ENCODE peak calls at places on chromosomes 4 and X, in five cellular contexts. L, Q, Z, D and C are unnamed samples.

GRCh38 chr4:145839151-145839550 is 99.5 kb downstream of the ZNF827 start:
- DNase-seq in Z (no peak), Q (no peak), L (no peak), D (no peak), C (peak)

GRCh38 chrX:35726176-35726575 is 72.0 kb upstream of the MAGEB16 start:
- DNase-seq in Z (no peak), Q (no peak), D (no peak), L (peak), C (peak)

GRCh38 chrX:2928127-2928582 is 984 bp downstream of the ARSD start:
- DNase-seq in D (peak), L (peak), Z (peak), Q (peak), C (no peak)

GRCh38 chr4:152894673-152895072 is 41.5 kb upstream of the FHDC1 start:
- DNase-seq in L (peak), Z (no peak), D (no peak), Q (no peak), C (peak)

GRCh38 chr4:159455675-159456235 is 352.9 kb downstream of the RAPGEF2 start:
- DNase-seq in Q (peak), L (peak), D (no peak), Z (no peak), C (peak)

GRCh38 chr4:133866328-133866699 is 335.3 kb downstream of the PABPC4L start:
- DNase-seq in Q (no peak), L (no peak), D (no peak), Z (no peak), C (peak)

GRCh38 chr4:156771171-156771837 is 200.3 kb downstream of the PDGFC start:
- DNase-seq in Z (no peak), Q (peak), L (peak), D (no peak), C (peak)

GRCh38 chr4:184792950-184793555 is 32.7 kb downstream of the ACSL1 start:
- DNase-seq in L (peak), Z (no peak), D (no peak), Q (no peak), C (peak)

GRCh38 chr4:43456383-43456782 is 563.9 kb downstream of the GRXCR1 start:
- DNase-seq in L (peak), D (no peak), Q (no peak), Z (no peak), C (peak)

GRCh38 chrX:128335671-128336070 is 283.5 kb upstream of the ACTRT1 start:
- DNase-seq in Z (no peak), L (no peak), Q (no peak), D (no peak), C (no peak)

DNA sequence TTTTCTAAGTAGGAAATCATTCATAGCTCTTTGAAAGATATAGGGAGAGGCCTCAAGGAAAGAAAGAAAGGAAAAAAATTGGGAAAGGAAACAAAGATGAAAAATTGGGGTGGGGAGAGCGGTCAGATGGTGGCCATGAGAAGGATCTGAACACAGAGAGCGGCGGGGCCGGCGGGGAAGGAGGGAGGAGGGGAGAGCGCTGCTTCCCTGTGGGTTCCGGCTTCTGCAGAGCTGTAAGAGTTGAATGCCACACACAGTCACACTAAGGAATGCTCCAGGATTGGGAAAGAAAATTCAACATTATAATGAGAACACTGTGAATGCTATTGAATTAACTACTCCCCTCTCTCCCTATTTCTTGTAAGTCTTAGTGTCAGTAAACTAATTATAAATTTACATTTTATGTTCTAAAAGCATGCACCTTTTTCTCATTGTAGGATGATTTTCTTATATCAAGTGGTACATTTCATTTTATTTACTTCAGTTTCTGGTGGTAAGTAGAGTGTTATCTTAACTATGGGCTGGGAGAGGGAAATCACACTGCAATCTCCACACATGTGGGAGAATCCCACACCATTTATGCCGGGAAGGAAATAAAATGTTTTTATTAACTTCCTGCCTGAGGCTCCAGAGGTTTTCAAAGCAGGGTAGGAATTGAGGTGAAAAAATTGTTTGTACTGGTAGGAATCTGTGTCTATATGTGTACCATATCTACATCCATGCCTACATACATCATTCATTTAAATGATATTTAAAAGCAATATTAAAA is 894 bp downstream of the F11 start:
- DNase-seq in Q (peak), Z (no peak), D (peak), L (peak), C (peak)
- H3K4me3 ChIP-seq in Q (peak), Z (no peak), D (peak), L (no peak), C (no peak)

GRCh38 chr4:78551420-78552351 is at the start of gene ANXA3:
- DNase-seq in Z (peak), Q (peak), D (peak), L (peak), C (no peak)

GRCh38 chr4:78557841-78558240 is 6.3 kb downstream of the ANXA3 start:
- DNase-seq in Q (no peak), L (no peak), D (no peak), Z (no peak), C (no peak)

GRCh38 chr4:78556655-78557054 is 5.1 kb downstream of the ANXA3 start:
- DNase-seq in L (no peak), Q (no peak), Z (no peak), D (no peak), C (no peak)

GRCh38 chr4:78553526-78554060 is 2.0 kb downstream of the ANXA3 start:
- DNase-seq in Z (no peak), D (no peak), L (no peak), Q (no peak), C (peak)

GRCh38 chr4:78552398-78553396 is 1.1 kb downstream of the ANXA3 start:
- DNase-seq in Q (peak), L (no peak), Z (no peak), D (no peak), C (no peak)
- H3K4me3 ChIP-seq in Q (peak), L (no peak), Z (peak), D (no peak), C (peak)

GRCh38 chrX:54640103-54640428 is 110.0 kb downstream of the GNL3L start:
- DNase-seq in Z (no peak), L (no peak), D (no peak), Q (no peak), C (no peak)
- H3K4me3 ChIP-seq in Z (peak), L (peak), D (no peak), Q (peak), C (no peak)

GRCh38 chr4:18398661-18399060 is 377.1 kb upstream of the LCORL start:
- DNase-seq in Q (peak), L (no peak), D (no peak), Z (no peak), C (no peak)
- H3K4me3 ChIP-seq in Q (no peak), L (no peak), D (no peak), Z (no peak), C (no peak)

GRCh38 chr4:137361756-137362470 is 170.4 kb downstream of the PCDH18 start:
- DNase-seq in Q (no peak), L (peak), D (no peak), Z (no peak), C (no peak)

GRCh38 chr4:137360701-137361213 is 171.5 kb downstream of the PCDH18 start:
- DNase-seq in Q (no peak), Z (no peak), L (no peak), D (no peak), C (no peak)

GRCh38 chr4:137363496-137363895 is 168.8 kb downstream of the PCDH18 start:
- DNase-seq in Q (no peak), Z (no peak), D (no peak), L (no peak), C (peak)

DNA sequence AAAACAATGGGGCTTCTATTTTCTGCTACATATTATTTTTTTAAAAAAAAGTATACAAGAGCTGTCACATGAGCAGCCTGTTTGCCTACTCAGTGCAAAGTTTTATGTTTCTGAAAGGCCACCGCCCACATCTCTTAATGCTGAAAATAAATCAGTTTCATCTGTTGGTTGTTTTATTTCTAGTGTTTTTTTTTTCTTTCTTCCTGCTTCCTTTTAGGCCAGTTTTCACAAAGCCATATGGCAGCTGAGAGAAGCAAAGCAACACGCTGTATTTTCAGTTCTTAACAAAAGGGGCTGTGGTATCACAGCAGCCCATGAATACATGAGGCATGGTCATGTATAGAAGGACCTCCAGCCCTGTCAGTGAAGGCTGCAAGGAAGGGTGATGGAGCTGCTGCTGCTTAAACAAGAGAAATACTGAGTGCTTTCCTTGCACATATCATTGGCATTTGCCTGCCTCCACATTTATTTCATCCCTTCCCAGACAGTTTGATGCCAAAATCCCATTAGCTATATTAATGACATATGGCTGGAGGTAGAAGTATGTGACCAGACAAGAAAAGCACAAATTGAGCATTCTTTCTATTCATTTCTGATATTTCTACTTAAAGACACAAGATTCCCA is 172.5 kb downstream of the PCDH18 start:
- DNase-seq in L (peak), Z (no peak), Q (no peak), D (no peak), C (peak)
- H3K4me3 ChIP-seq in L (peak), Z (no peak), Q (no peak), D (no peak), C (no peak)

GRCh38 chr4:3460926-3461325 is 2.2 kb upstream of the DOK7 start:
- DNase-seq in D (peak), Q (no peak), Z (peak), L (no peak), C (no peak)
- H3K4me3 ChIP-seq in D (no peak), Q (no peak), Z (no peak), L (no peak), C (no peak)

GRCh38 chrX:154458116-154458953 is at the start of gene PLXNA3:
- DNase-seq in Q (peak), Z (peak), D (peak), L (peak), C (no peak)

GRCh38 chrX:154460326-154460725 is 2.2 kb downstream of the PLXNA3 start:
- DNase-seq in D (no peak), L (peak), Q (no peak), Z (no peak), C (no peak)

GRCh38 chrX:154458954-154459829 is 1.1 kb downstream of the PLXNA3 start:
- DNase-seq in D (no peak), Z (peak), Q (peak), L (peak), C (no peak)

GRCh38 chrX:154457491-154458115 is 478 bp upstream of the PLXNA3 start:
- DNase-seq in L (peak), Q (peak), D (peak), Z (no peak), C (peak)

DNA sequence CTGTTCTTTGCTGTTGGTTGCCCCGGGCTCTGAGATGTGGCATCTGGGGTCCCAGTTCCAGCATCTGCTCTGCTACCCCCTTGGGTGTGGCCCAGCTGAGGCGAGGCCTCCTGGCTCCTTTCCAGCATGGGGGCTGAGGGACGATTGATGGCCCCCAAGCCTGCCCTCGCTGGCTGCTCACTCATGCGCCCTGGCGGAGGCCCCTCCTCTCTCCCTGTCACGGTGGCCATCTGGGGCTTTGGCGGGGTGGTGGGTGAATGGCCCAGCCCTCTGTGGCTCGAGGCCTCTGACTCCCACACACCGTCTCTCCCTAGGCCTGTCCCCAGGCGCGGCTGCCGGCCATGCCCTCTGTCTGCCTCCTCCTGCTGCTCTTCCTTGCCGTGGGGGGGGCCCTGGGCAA is 1.8 kb downstream of the PLXNA3 start:
- DNase-seq in Z (no peak), L (peak), Q (no peak), D (no peak), C (no peak)
- H3K4me3 ChIP-seq in Z (peak), L (peak), Q (no peak), D (no peak), C (peak)

GRCh38 chr4:183588169-183588675 is 70.8 kb downstream of the RWDD4 start:
- DNase-seq in L (peak), Q (no peak), D (no peak), Z (no peak), C (peak)
- H3K4me3 ChIP-seq in L (peak), Q (no peak), D (peak), Z (peak), C (no peak)

GRCh38 chr4:15989431-15989830 is 26.5 kb upstream of the FGFBP2 start:
- DNase-seq in Q (no peak), L (peak), D (no peak), Z (no peak), C (no peak)

GRCh38 chr4:15982833-15983528 is 20.0 kb upstream of the FGFBP2 start:
- DNase-seq in L (peak), Q (no peak), Z (no peak), D (no peak), C (no peak)

GRCh38 chr4:15990570-15991285 is 27.8 kb upstream of the FGFBP2 start:
- DNase-seq in Z (no peak), L (peak), D (no peak), Q (no peak), C (no peak)

GRCh38 chr4:15988222-15988621 is 25.2 kb upstream of the FGFBP2 start:
- DNase-seq in Z (no peak), L (no peak), Q (no peak), D (no peak), C (no peak)

DNA sequence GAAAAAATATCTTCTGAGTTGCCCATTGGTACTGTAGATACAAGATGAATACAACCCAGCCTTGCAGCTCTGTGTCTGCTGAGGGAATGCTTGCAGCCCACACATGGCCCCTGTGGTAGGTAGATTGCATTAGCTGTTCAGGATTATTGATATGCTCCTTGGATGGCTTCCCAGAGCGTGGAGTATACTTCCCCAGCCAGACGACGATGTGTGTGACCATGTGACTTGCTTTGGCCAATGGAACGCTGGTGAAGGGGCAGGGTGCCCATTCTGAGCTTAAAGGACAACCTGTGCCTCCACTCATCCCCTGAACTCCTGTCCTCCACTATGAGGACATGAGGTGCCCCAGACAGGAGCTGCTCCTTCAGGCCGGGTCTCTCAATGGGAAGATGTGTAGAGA is 23.9 kb upstream of the FGFBP2 start:
- DNase-seq in L (no peak), Z (no peak), Q (no peak), D (no peak), C (no peak)
- H3K4me3 ChIP-seq in L (no peak), Z (no peak), Q (no peak), D (no peak), C (no peak)